ENCODE peak calls at places on chromosomes 6 and 20, in ten cellular contexts. M is fibroblast of villous mesenchyme, G is SK-N-SH, P is fibroblast of pulmonary artery, E is epithelial cell of esophagus, A is HCT116, U is right lobe of liver, X is adrenal gland, W is BJ, S is retinal pigment epithelial cell. C is an unnamed sample.

GRCh38 chr6:131250121-131250520 is 114.9 kb downstream of the AKAP7 start:
- DNase-seq in M (peak; percentile 50), G (no peak), P (peak; percentile 63), E (peak; percentile 50), A (no peak), U (peak; percentile 70), X (peak; percentile 73), W (no peak), S (peak; percentile 18), C (peak; percentile 78)

GRCh38 chr20:35398660-35399144 is 13.1 kb downstream of the UQCC1 start:
- DNase-seq in M (peak; percentile 55), G (no peak), P (peak; percentile 88), E (no peak), A (no peak), U (no peak), X (no peak), W (no peak), S (peak; percentile 18), C (no peak)

GRCh38 chr6:87660226-87660886 is 41.7 kb downstream of the AKIRIN2 start:
- DNase-seq in M (peak; percentile 43), G (no peak), P (peak; percentile 38), E (peak; percentile 21), A (no peak), U (no peak), X (peak; percentile 72), W (peak; percentile 19), S (no peak), C (no peak)

GRCh38 chr6:137519629-137520176 is 25.5 kb upstream of the OLIG3 start:
- DNase-seq in M (no peak), G (no peak), P (no peak), E (no peak), A (no peak), U (no peak), X (no peak), W (no peak), S (no peak), C (no peak)

GRCh38 chr6:136586295-136586694 is 36.1 kb upstream of the MAP7 start:
- DNase-seq in M (peak; percentile 95), G (no peak), P (peak; percentile 93), E (peak; percentile 36), A (no peak), U (no peak), X (no peak), W (no peak), S (peak; percentile 95), C (no peak)

GRCh38 chr20:4748847-4749246 is 27.1 kb downstream of the PRND start:
- DNase-seq in M (no peak), G (no peak), P (no peak), E (no peak), A (no peak), U (no peak), X (no peak), W (no peak), S (no peak), C (no peak)

GRCh38 chr20:46203510-46203837 is 85.4 kb downstream of the CD40 start:
- DNase-seq in M (no peak), G (no peak), P (no peak), E (no peak), A (no peak), U (no peak), X (no peak), W (no peak), S (no peak), C (no peak)

GRCh38 chr6:98787961-98788360 is 46.4 kb upstream of the POU3F2 start:
- DNase-seq in M (no peak), G (peak; percentile 4), P (no peak), E (no peak), A (no peak), U (no peak), X (no peak), W (no peak), S (no peak), C (no peak)

GRCh38 chr6:90072961-90073464 is 178.7 kb downstream of the GJA10 start:
- DNase-seq in M (no peak), G (no peak), P (no peak), E (no peak), A (no peak), U (no peak), X (no peak), W (no peak), S (no peak), C (no peak)

GRCh38 chr6:90079555-90080490 is 185.6 kb downstream of the GJA10 start:
- DNase-seq in M (no peak), G (no peak), P (no peak), E (no peak), A (no peak), U (no peak), X (no peak), W (no peak), S (no peak), C (no peak)

GRCh38 chr6:90074161-90074560 is 179.9 kb downstream of the GJA10 start:
- DNase-seq in M (peak; percentile 27), G (no peak), P (no peak), E (peak; percentile 21), A (no peak), U (no peak), X (no peak), W (no peak), S (no peak), C (no peak)

GRCh38 chr6:90078513-90079289 is 184.4 kb downstream of the GJA10 start:
- DNase-seq in M (peak; percentile 11), G (no peak), P (no peak), E (no peak), A (no peak), U (no peak), X (no peak), W (no peak), S (no peak), C (no peak)

DNA sequence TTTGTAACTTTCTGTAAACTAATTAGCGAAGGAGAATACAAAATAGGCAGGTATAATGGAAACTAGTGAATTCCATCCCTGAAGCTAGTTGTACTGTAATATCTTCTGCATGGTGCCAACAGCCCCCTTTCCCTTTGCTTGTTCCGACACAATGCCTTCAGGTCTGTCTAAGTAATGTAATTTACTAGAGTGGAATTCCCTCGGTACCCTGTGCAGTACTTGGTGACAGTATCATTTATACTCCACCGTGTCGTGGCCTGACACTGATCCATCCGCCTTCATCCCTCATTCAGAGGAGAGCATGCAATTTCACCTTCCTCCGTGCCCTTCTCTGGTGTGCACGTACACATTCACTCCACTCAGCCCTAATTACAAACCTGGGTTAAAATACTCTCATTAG is 182.2 kb downstream of the GJA10 start:
- DNase-seq in M (no peak), G (no peak), P (no peak), E (no peak), A (no peak), U (no peak), X (no peak), W (no peak), S (no peak), C (no peak)
- TF ChIP-seq CTCF in M (no peak), G (no peak), P (no peak), E (no peak), A (no peak), U (no peak), X (no peak), W (no peak), S (no peak), C (no peak)

GRCh38 chr6:110356778-110357177 is 1.4 kb downstream of the METTL24 start:
- DNase-seq in M (no peak), G (no peak), P (no peak), E (no peak), A (no peak), U (no peak), X (no peak), W (no peak), S (no peak), C (peak; percentile 13)

GRCh38 chr6:110358536-110359148 is 493 bp upstream of the METTL24 start:
- DNase-seq in M (no peak), G (no peak), P (no peak), E (no peak), A (no peak), U (no peak), X (no peak), W (no peak), S (no peak), C (no peak)

GRCh38 chr6:110355727-110356126 is 2.4 kb downstream of the METTL24 start:
- DNase-seq in M (no peak), G (no peak), P (no peak), E (no peak), A (no peak), U (no peak), X (no peak), W (no peak), S (no peak), C (no peak)

GRCh38 chr6:110357696-110358535 is at the start of gene METTL24:
- DNase-seq in M (no peak), G (peak; percentile 85), P (no peak), E (no peak), A (no peak), U (no peak), X (peak; percentile 19), W (no peak), S (no peak), C (no peak)

DNA sequence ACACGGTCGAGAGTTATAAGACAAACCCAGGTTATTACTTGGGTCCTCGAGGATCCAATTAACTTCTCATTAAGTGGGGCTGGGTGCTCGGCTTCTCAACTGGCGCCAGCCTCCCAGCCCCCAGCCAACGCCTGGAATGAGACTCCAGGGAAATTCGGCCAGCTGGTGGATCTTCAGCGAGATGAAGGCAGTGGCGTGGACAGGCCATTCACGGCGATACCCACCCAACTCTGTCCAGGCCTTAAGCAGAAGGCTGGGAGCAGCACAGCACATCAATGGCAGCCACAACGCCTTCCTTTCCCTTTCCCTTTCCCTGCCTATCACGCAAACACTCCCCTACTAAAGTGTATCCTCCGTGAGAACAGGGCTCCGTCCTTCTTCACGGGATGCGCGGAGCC is 852 bp downstream of the METTL24 start:
- DNase-seq in M (no peak), G (no peak), P (peak; percentile 4), E (no peak), A (no peak), U (no peak), X (no peak), W (no peak), S (no peak), C (no peak)
- H3K4me3 ChIP-seq in M (peak overlapping the region; percentile 52), G (no peak overlapping the region), P (peak overlapping the region; percentile 46), E (peak overlapping the region; percentile 25), A (no peak overlapping the region), U (peak overlapping the region; percentile 64), X (no peak overlapping the region), W (peak overlapping the region; percentile 39), S (peak overlapping the region; percentile 53), C (peak overlapping the region; percentile 49)

GRCh38 chr20:2671977-2672376 is 8.0 kb upstream of the IDH3B start:
- DNase-seq in M (no peak), G (no peak), P (no peak), E (no peak), A (no peak), U (no peak), X (no peak), W (no peak), S (no peak), C (no peak)
- TF ChIP-seq CTCF in M (peak; percentile 23), G (peak; percentile 19), P (peak; percentile 16), E (peak; percentile 20), A (peak; percentile 5), U (no peak), X (no peak), W (peak; percentile 12), S (peak; percentile 46), C (no peak)

DNA sequence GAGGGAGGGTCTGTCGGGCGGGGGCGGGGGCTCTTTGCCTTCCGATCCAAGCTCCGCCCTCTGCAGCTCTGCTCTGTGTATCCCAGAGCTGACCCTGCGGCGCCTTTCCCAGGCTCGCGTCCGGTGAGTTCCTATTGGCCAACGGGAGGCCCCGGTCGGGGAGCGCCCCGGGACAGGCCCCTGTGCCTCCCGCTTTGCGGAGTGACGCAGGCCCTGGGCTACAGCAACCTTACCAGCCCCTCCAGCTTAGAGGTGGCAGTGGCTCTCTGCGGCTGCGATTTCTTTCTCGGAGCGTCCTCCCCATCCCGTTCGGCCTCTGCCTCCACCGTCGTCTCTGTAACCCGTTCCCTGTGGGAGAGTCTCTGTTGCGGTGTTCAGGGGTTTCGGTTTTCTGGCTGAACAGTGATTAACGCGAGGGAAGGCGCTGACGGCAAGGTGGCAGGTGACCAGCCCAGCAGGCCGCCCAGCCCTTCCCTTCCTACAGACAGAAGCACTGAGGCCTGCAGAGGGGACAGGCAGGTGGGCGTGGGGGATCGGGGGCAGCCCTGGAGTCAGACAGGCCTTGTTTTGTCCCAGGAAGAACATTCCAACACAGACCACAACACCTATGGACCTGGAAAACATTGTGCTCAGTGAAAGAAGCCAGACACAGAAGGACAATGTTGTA is 18.1 kb upstream of the CEBPB start:
- DNase-seq in M (peak; percentile 95), G (no peak), P (peak; percentile 81), E (peak; percentile 56), A (no peak), U (peak; percentile 96), X (peak; percentile 92), W (no peak), S (no peak), C (peak; percentile 83)
- H3K4me3 ChIP-seq in M (peak overlapping the region; percentile 67), G (no peak overlapping the region), P (peak overlapping the region; percentile 62), E (peak overlapping the region; percentile 37), A (peak overlapping the region; percentile 73), U (peak overlapping the region; percentile 64), X (no peak overlapping the region), W (peak overlapping the region; percentile 34), S (peak overlapping the region; percentile 64), C (peak overlapping the region; percentile 21)